ENCODE peak calls at places on chromosome 15, in seven cellular contexts. U is SHP77 treated with DMSO at 0.1 percent for 48 hours; X is nucleus accumbens; O is fibroblast of the conjunctiva; A is GM23338; V is posterior vena cava; I is effector CD4-positive, alpha-beta T cell. Y is an unnamed sample.

GRCh38 chr15:59388670-59389069 is 16.0 kb upstream of the MYO1E start:
- DNase-seq in U (no peak), I (no peak), V (no peak), X (no peak), A (no peak), O (peak), Y (no peak)

GRCh38 chr15:39115379-39116057 is 465.4 kb upstream of the THBS1 start:
- DNase-seq in A (no peak), I (no peak), V (no peak), O (no peak), X (no peak), U (no peak), Y (no peak)

GRCh38 chr15:44535509-44536297 is 1.2 kb upstream of the EIF3J start:
- DNase-seq in U (peak), O (no peak), X (no peak), V (no peak), A (peak), I (peak), Y (no peak)

GRCh38 chr15:63277893-63278505 is 594 bp downstream of the APH1B start:
- DNase-seq in X (no peak), U (no peak), V (no peak), I (no peak), A (peak), O (no peak), Y (no peak)

GRCh38 chr15:42371125-42371524 is 11.8 kb downstream of the CAPN3 start:
- DNase-seq in I (no peak), A (peak), U (no peak), V (no peak), X (no peak), O (no peak), Y (no peak)

GRCh38 chr15:98776607-98777281 is 128.4 kb downstream of the IGF1R start:
- DNase-seq in O (no peak), V (no peak), A (no peak), U (no peak), X (no peak), I (no peak), Y (no peak)

GRCh38 chr15:89472785-89473256 is 23.6 kb downstream of the RHCG start:
- DNase-seq in O (peak), A (peak), X (peak), V (peak), U (peak), I (no peak), Y (no peak)

GRCh38 chr15:62770752-62771151 is 271.8 kb upstream of the TPM1 start:
- DNase-seq in A (no peak), U (no peak), I (no peak), O (peak), X (peak), V (no peak), Y (no peak)

GRCh38 chr15:39579487-39580116 is 1.3 kb upstream of the THBS1 start:
- DNase-seq in V (peak), U (peak), X (peak), O (peak), I (no peak), A (peak), Y (peak)

GRCh38 chr15:88681610-88682221 is 42.9 kb downstream of the ISG20 start:
- DNase-seq in I (no peak), U (no peak), X (peak), A (no peak), O (no peak), V (no peak), Y (peak)

GRCh38 chr15:64845183-64845611 is 3.5 kb downstream of the PLEKHO2 start:
- DNase-seq in O (no peak), A (no peak), X (peak), U (no peak), V (no peak), I (no peak), Y (no peak)

GRCh38 chr15:78204351-78205309 is 29.7 kb downstream of the ACSBG1 start:
- DNase-seq in O (no peak), V (no peak), U (no peak), A (no peak), X (peak), I (no peak), Y (no peak)

GRCh38 chr15:35545316-35545824 is 595 bp downstream of the DPH6 start:
- DNase-seq in U (peak), V (peak), X (no peak), I (peak), O (peak), A (peak), Y (peak)

GRCh38 chr15:81001180-81002003 is 669 bp downstream of the TLNRD1 start:
- DNase-seq in U (no peak), X (no peak), O (no peak), V (peak), I (peak), A (peak), Y (peak)

GRCh38 chr15:37720267-37720666 is 214.2 kb upstream of the TMCO5A start:
- DNase-seq in I (no peak), U (no peak), O (no peak), X (no peak), V (no peak), A (no peak), Y (no peak)

GRCh38 chr15:99014803-99015676 is 7.4 kb upstream of the PGPEP1L start:
- DNase-seq in X (no peak), I (no peak), A (peak), U (no peak), V (no peak), O (no peak), Y (no peak)

GRCh38 chr15:78051622-78052405 is 25.7 kb downstream of the TBC1D2B start:
- DNase-seq in I (no peak), U (no peak), V (no peak), O (no peak), A (no peak), X (no peak), Y (no peak)

GRCh38 chr15:70182858-70183695 is 85.4 kb upstream of the TLE3 start:
- DNase-seq in U (no peak), I (no peak), O (no peak), A (peak), X (no peak), V (no peak), Y (no peak)

GRCh38 chr15:52172869-52173268 is 18.3 kb downstream of the GNB5 start:
- DNase-seq in I (no peak), A (no peak), U (no peak), V (no peak), X (no peak), O (no peak), Y (no peak)

GRCh38 chr15:91289324-91289723 is 189.3 kb downstream of the SV2B start:
- DNase-seq in A (peak), U (no peak), I (no peak), V (no peak), X (no peak), O (no peak), Y (no peak)

GRCh38 chr15:93152264-93152884 is 63.4 kb upstream of the RGMA start:
- DNase-seq in X (no peak), U (no peak), V (no peak), O (no peak), A (no peak), I (peak), Y (no peak)

GRCh38 chr15:75362642-75363249 is 5.7 kb downstream of the MAN2C1 start:
- DNase-seq in O (no peak), X (no peak), U (no peak), A (peak), I (no peak), V (no peak), Y (no peak)

GRCh38 chr15:99414755-99415731 is 150.7 kb upstream of the MEF2A start:
- DNase-seq in O (no peak), A (no peak), U (no peak), I (no peak), X (no peak), V (peak), Y (no peak)

GRCh38 chr15:77597804-77598453 is 34.8 kb downstream of the LINGO1 start:
- DNase-seq in O (no peak), I (no peak), A (no peak), U (no peak), V (no peak), X (no peak), Y (no peak)

GRCh38 chr15:48925714-48926223 is 38.0 kb downstream of the SHC4 start:
- DNase-seq in A (no peak), X (no peak), I (no peak), U (peak), V (no peak), O (peak), Y (peak)

GRCh38 chr15:78076231-78077052 is 1.1 kb downstream of the TBC1D2B start:
- DNase-seq in V (no peak), X (no peak), U (no peak), A (peak), I (no peak), O (no peak), Y (no peak)

GRCh38 chr15:84684092-84684491 is 26.1 kb upstream of the NMB start:
- DNase-seq in I (no peak), X (no peak), A (no peak), V (no peak), O (no peak), U (no peak), Y (no peak)

GRCh38 chr15:76979331-76979925 is 15.5 kb upstream of the PSTPIP1 start:
- DNase-seq in A (no peak), V (no peak), X (no peak), O (no peak), I (no peak), U (no peak), Y (no peak)

GRCh38 chr15:74613953-74614743 is 1.5 kb upstream of the CLK3 start:
- DNase-seq in U (no peak), A (peak), I (no peak), X (no peak), V (no peak), O (no peak), Y (no peak)

GRCh38 chr15:40696228-40696627 is 1.3 kb downstream of the RAD51 start:
- DNase-seq in A (no peak), O (no peak), X (no peak), V (no peak), I (no peak), U (no peak), Y (no peak)

GRCh38 chr15:101612676-101613075 is 39.5 kb downstream of the TM2D3 start:
- DNase-seq in O (no peak), I (no peak), U (no peak), X (no peak), V (no peak), A (no peak), Y (no peak)

GRCh38 chr15:94004697-94005096 is 226.7 kb upstream of the MCTP2 start:
- DNase-seq in U (no peak), I (no peak), O (no peak), A (no peak), X (no peak), V (peak), Y (no peak)

GRCh38 chr15:71781179-71781964 is 29.0 kb upstream of the NR2E3 start:
- DNase-seq in V (no peak), X (no peak), A (no peak), I (no peak), U (no peak), O (no peak), Y (no peak)

Y was measured in amygdala.